ENCODE peak calls at places on chromosomes 11 and 22, in four cellular contexts. B is NCI-H1048, D is GM12891, W is T-helper 2 cell. U is an unnamed sample.

GRCh38 chr11:70240337-70240736 is 30.2 kb upstream of the PPFIA1 start:
- DNase-seq in B (no peak), D (no peak), W (no peak), U (no peak)

GRCh38 chr22:23251445-23252093 is 71.3 kb downstream of the BCR start:
- DNase-seq in W (peak; percentile 24), B (no peak), D (no peak), U (no peak)

GRCh38 chr11:69306821-69307220 is 12.9 kb downstream of the MYEOV start:
- DNase-seq in B (no peak), D (no peak), W (no peak), U (no peak)

GRCh38 chr11:69233761-69234136 is 60.2 kb upstream of the MYEOV start:
- DNase-seq in W (no peak), D (no peak), B (no peak), U (no peak)

GRCh38 chr22:47836957-47837356 is 1074.5 kb downstream of the TBC1D22A start:
- DNase-seq in D (no peak), B (no peak), W (no peak), U (no peak)

GRCh38 chr11:126497581-126498109 is 142.2 kb downstream of the ST3GAL4 start:
- DNase-seq in W (no peak), B (no peak), D (no peak), U (no peak)

GRCh38 chr11:92843455-92843854 is 126.0 kb upstream of the MTNR1B start:
- DNase-seq in W (no peak), B (no peak), D (no peak), U (no peak)

GRCh38 chr22:44952863-44953790 is 56.7 kb downstream of the PHF21B start:
- DNase-seq in B (no peak), D (no peak), W (no peak), U (no peak)

U was measured in GM20000.